ENCODE peak calls at places on chromosomes 13 and 19, in five cellular contexts. U is COR-L47; F is heart left ventricle; B is stimulated activated CD4-positive, alpha-beta T cell treated with anti-CD3 and anti-CD28 coated beads, TNF-alpha, amount 100 ng/mL, for 48 hours; N is testis. R is an unnamed sample.

GRCh38 chr13:23399254-23399796 is 34.2 kb downstream of the SACS start:
- DNase-seq in U (no peak), F (no peak), B (no peak), N (no peak), R (no peak)

GRCh38 chr19:17097593-17098126 is 22.1 kb downstream of the MYO9B start:
- DNase-seq in U (no peak), F (no peak), B (no peak), N (peak; percentile 49), R (no peak)

GRCh38 chr19:35468637-35469036 is 20.6 kb downstream of the FFAR2 start:
- DNase-seq in U (no peak), F (peak; percentile 50), B (peak; percentile 27), N (peak; percentile 69), R (peak; percentile 16)

GRCh38 chr19:38134538-38135149 is 89.4 kb downstream of the DPF1 start:
- DNase-seq in U (no peak), F (no peak), B (peak; percentile 12), N (peak; percentile 57), R (peak; percentile 21)

GRCh38 chr19:50203281-50204080 is at the start of gene MYH14:
- DNase-seq in U (no peak), F (peak; percentile 93), B (no peak), N (peak; percentile 90), R (peak; percentile 90)

GRCh38 chr19:35013820-35014754 is 14.0 kb downstream of the GRAMD1A start:
- DNase-seq in U (no peak), F (no peak), B (no peak), N (no peak), R (no peak)

GRCh38 chr19:56596676-56597075 is 1.6 kb downstream of the ZNF71 start:
- DNase-seq in U (no peak), F (no peak), B (no peak), N (no peak), R (no peak)

GRCh38 chr19:31538879-31539278 is 189.6 kb upstream of the TSHZ3 start:
- DNase-seq in U (no peak), F (no peak), B (no peak), N (no peak), R (no peak)

GRCh38 chr19:5057860-5058259 is 88.9 kb downstream of the KDM4B start:
- DNase-seq in U (peak; percentile 11), F (no peak), B (no peak), N (no peak), R (peak; percentile 47)

GRCh38 chr19:29275266-29275665 is 62.3 kb upstream of the UQCRFS1 start:
- DNase-seq in U (no peak), F (no peak), B (no peak), N (no peak), R (no peak)

GRCh38 chr19:9296336-9296735 is 13.3 kb downstream of the ZNF699 start:
- DNase-seq in U (no peak), F (no peak), B (no peak), N (no peak), R (no peak)

GRCh38 chr19:3700242-3701032 is at the start of gene PIP5K1C:
- DNase-seq in U (peak; percentile 83), F (peak; percentile 92), B (peak; percentile 92), N (peak; percentile 94), R (peak; percentile 85)

GRCh38 chr13:30224732-30225131 is 82.6 kb downstream of the KATNAL1 start:
- DNase-seq in U (no peak), F (no peak), B (no peak), N (no peak), R (no peak)

GRCh38 chr19:29663861-29664752 is 1.2 kb upstream of the PLEKHF1 start:
- DNase-seq in U (no peak), F (peak; percentile 19), B (no peak), N (no peak), R (no peak)

GRCh38 chr19:7552781-7553180 is 17.3 kb downstream of the PNPLA6 start:
- DNase-seq in U (no peak), F (no peak), B (no peak), N (no peak), R (no peak)